ENCODE peak calls at places on chromosomes 11 and 22, in eight cellular contexts. Z is activated CD8-positive, alpha-beta T cell treated with anti-CD3 and anti-CD28 coated beads for 36 hours; N is GM10248; L is astrocyte of the cerebellum; C is endothelial cell of umbilical vein; J is D721Med; U is CD4-positive, alpha-beta T cell; O is Caco-2. D is an unnamed sample.

GRCh38 chr22:37484115-37485005 is 1.8 kb downstream of the MFNG start:
- DNase-seq in Z (peak; percentile 90), N (peak; percentile 80), L (no peak), C (peak; percentile 88), J (no peak), U (peak; percentile 78), O (no peak), D (no peak)

GRCh38 chr11:66419825-66420224 is 1.0 kb upstream of the NPAS4 start:
- DNase-seq in Z (peak; percentile 33), N (no peak), L (no peak), C (no peak), J (peak; percentile 84), U (no peak), O (no peak), D (no peak)

GRCh38 chr11:111329306-111330204 is 31.2 kb downstream of the POU2AF3 start:
- DNase-seq in Z (no peak), N (no peak), L (no peak), C (no peak), J (no peak), U (no peak), O (no peak), D (no peak)

GRCh38 chr11:30016588-30017363 is at the start of gene KCNA4:
- DNase-seq in Z (no peak), N (no peak), L (no peak), C (no peak), J (peak; percentile 75), U (no peak), O (no peak), D (no peak)

GRCh38 chr11:120244966-120245365 is 5.0 kb downstream of the POU2F3 start:
- DNase-seq in Z (no peak), N (no peak), L (no peak), C (no peak), J (no peak), U (no peak), O (no peak), D (no peak)

GRCh38 chr11:103906291-103906850 is 130.1 kb upstream of the DDI1 start:
- DNase-seq in Z (no peak), N (no peak), L (no peak), C (peak; percentile 64), J (no peak), U (no peak), O (no peak), D (no peak)

GRCh38 chr11:74321487-74322188 is 10.2 kb upstream of the P4HA3 start:
- DNase-seq in Z (peak; percentile 42), N (no peak), L (peak; percentile 40), C (peak; percentile 99), J (no peak), U (no peak), O (no peak), D (peak; percentile 32)

GRCh38 chr11:43738600-43739409 is 58.3 kb downstream of the HSD17B12 start:
- DNase-seq in Z (no peak), N (no peak), L (peak; percentile 63), C (no peak), J (no peak), U (no peak), O (peak; percentile 79), D (peak; percentile 49)

GRCh38 chr11:46249103-46249942 is 28.1 kb upstream of the CREB3L1 start:
- DNase-seq in Z (no peak), N (no peak), L (no peak), C (no peak), J (no peak), U (no peak), O (no peak), D (no peak)

GRCh38 chr11:88344869-88345268 is 7.3 kb upstream of the CTSC start:
- DNase-seq in Z (no peak), N (no peak), L (no peak), C (no peak), J (no peak), U (no peak), O (no peak), D (no peak)

GRCh38 chr11:121520243-121521144 is 67.7 kb upstream of the SORL1-AS1 start:
- DNase-seq in Z (no peak), N (no peak), L (peak; percentile 1), C (no peak), J (no peak), U (no peak), O (no peak), D (no peak)

GRCh38 chr11:117597083-117597482 is 199.9 kb downstream of the DSCAML1 start:
- DNase-seq in Z (peak; percentile 76), N (peak; percentile 48), L (peak; percentile 19), C (peak; percentile 38), J (no peak), U (peak; percentile 14), O (peak; percentile 76), D (peak; percentile 25)

GRCh38 chr11:36149538-36150242 is 139.5 kb downstream of the COMMD9 start:
- DNase-seq in Z (peak; percentile 50), N (peak; percentile 66), L (peak; percentile 98), C (peak; percentile 99), J (no peak), U (no peak), O (peak; percentile 87), D (peak; percentile 89)

GRCh38 chr11:102378818-102379217 is 31.8 kb downstream of the BIRC2 start:
- DNase-seq in Z (no peak), N (no peak), L (no peak), C (no peak), J (no peak), U (no peak), O (no peak), D (no peak)

GRCh38 chr11:7548659-7549283 is 35.0 kb downstream of the PPFIBP2 start:
- DNase-seq in Z (peak; percentile 54), N (peak; percentile 58), L (no peak), C (no peak), J (no peak), U (no peak), O (peak; percentile 72), D (peak; percentile 44)

GRCh38 chr22:44443641-44444235 is 54.3 kb downstream of the RTL6 start:
- DNase-seq in Z (no peak), N (no peak), L (no peak), C (no peak), J (no peak), U (no peak), O (no peak), D (no peak)

GRCh38 chr22:44445307-44445680 is 52.7 kb downstream of the RTL6 start:
- DNase-seq in Z (no peak), N (no peak), L (no peak), C (no peak), J (no peak), U (no peak), O (no peak), D (no peak)

GRCh38 chr22:44442856-44443595 is 55.0 kb downstream of the RTL6 start:
- DNase-seq in Z (no peak), N (no peak), L (no peak), C (no peak), J (no peak), U (no peak), O (no peak), D (no peak)

GRCh38 chr22:44445731-44446130 is 52.3 kb downstream of the RTL6 start:
- DNase-seq in Z (no peak), N (no peak), L (no peak), C (no peak), J (no peak), U (no peak), O (no peak), D (peak; percentile 30)

DNA sequence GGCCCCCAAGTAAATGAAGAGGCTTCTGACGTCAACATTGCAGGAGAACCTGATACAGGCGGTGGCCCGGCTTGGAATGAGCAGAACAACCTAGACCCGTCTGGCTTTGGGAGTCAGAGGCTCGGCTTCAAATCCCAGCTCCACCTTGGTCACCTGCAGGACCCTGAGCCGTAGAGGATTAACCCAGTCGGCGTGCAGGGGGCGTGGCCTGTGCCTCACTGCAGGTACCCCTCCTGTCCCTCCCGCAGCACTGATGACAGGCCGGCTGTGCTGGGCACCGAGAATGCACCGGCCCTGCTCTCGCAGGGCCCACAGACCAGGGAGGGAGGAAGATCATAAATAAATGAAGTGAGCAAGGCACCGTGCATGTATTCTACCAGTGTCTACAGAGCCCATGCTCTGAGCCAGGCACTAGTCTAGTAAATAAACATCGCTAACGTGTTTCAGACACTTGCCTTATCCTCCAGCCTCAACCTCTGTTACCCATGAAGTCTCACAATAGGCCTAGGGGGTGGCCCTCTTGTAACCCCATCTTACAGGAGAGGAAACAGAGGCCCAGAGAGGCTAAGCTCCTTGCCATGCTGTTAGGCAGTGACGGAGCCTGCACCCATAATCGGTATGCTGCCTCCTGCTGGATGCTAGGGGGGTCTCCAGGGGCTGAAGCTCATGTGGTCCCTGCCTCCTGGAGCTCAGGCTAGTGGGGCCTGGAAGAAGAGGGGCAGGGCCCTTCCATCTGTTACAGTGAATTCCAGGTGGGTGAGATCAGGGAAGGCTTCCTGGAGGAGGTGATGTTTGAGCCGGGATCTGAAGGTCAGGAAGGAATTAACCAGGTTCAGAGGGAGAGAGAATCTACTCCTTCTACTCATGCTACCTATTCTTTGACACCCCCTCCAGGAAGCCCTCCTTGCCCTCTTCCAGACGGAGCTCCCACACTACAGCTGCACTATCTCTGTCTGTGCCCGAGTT is 53.4 kb downstream of the RTL6 start:
- DNase-seq in Z (peak; percentile 11), N (no peak), L (no peak), C (no peak), J (no peak), U (no peak), O (no peak), D (no peak)
- TF ChIP-seq CTCF in Z (no peak), N (no peak), L (peak; percentile 17), C (no peak), J (peak; percentile 8), U (no peak), O (no peak), D (no peak)

DNA sequence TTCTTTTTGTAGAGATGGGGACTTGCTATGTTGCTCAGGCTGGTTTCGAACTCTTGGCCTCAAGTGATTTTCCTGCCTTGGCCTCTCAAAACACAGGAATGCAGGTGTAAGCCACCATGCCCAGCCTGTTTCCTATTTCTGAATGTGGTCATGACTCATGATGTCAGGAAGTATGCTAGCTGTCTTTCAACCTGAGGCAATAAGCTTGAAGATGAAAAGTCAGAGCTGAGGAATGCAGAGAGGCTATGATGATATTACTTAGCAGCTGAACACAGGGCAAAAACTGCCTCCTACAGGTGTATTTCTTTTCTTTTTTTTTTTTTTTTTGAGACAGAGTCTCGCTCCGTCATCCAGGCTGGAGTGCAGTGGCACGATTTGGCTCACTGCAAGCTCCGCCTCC is 9.0 kb upstream of the NUCB2 start:
- DNase-seq in Z (peak; percentile 22), N (no peak), L (no peak), C (peak; percentile 40), J (no peak), U (no peak), O (no peak), D (peak; percentile 50)
- TF ChIP-seq CTCF in Z (no peak), N (no peak), L (no peak), C (no peak), J (no peak), U (no peak), O (no peak), D (no peak)

DNA sequence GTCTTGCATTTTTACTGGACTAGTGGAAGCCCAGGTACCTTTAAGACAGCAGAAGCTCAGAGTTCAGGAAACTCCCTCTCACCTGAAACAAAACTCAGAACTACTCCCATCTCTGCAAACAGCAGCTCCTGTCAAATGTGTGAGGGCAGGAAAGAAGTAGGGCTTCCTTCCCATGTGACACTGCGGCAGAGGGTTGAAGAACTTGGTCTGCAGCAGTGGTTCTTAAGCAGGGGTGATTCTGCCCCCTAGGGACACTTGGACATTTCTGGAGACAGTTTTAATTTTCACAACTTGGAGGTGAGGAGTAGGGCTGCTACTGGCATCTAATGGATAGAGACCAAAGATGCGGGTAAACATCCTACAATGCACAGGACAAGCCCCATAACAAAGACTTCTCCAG is 63.4 kb downstream of the RCN1 start:
- DNase-seq in Z (no peak), N (no peak), L (peak; percentile 2), C (peak; percentile 55), J (no peak), U (no peak), O (no peak), D (peak; percentile 35)
- TF ChIP-seq CTCF in Z (no peak), N (peak; percentile 18), L (peak; percentile 27), C (peak; percentile 42), J (peak; percentile 3), U (no peak), O (no peak), D (no peak)

GRCh38 chr11:27705873-27706820 is 5.9 kb upstream of the BDNF start:
- DNase-seq in Z (no peak), N (peak; percentile 33), L (no peak), C (peak; percentile 6), J (no peak), U (no peak), O (peak; percentile 39), D (peak; percentile 44)
- TF ChIP-seq CTCF in Z (peak; percentile 62), N (peak; percentile 48), L (peak; percentile 74), C (peak; percentile 66), J (peak; percentile 62), U (no peak), O (peak; percentile 71), D (peak; percentile 62)